ENCODE peak calls at places on chromosome 10, in seven cellular contexts. B is CD8-positive, alpha-beta T cell; U is colonic mucosa; Z is cardiac muscle cell; A is stomach; C is psoas muscle; Y is body of pancreas. P is an unnamed sample.

GRCh38 chr10:784377-784758 is 94.9 kb upstream of the DIP2C start:
- DNase-seq in B (no peak), U (peak), Z (peak), A (peak), C (peak), Y (peak), P (no peak)

GRCh38 chr10:3887885-3888476 is 103.0 kb upstream of the KLF6 start:
- DNase-seq in B (peak), U (no peak), Z (no peak), A (no peak), C (no peak), Y (no peak), P (peak)

GRCh38 chr10:26696786-26697162 is 727 bp upstream of the PDSS1 start:
- DNase-seq in B (no peak), U (no peak), Z (no peak), A (no peak), C (no peak), Y (no peak), P (peak)

GRCh38 chr10:100645111-100645510 is 100.3 kb upstream of the PAX2 start:
- DNase-seq in B (no peak), U (no peak), Z (no peak), A (no peak), C (no peak), Y (no peak), P (no peak)

GRCh38 chr10:113385021-113385975 is 167.6 kb upstream of the HABP2 start:
- DNase-seq in B (peak), U (peak), Z (peak), A (peak), C (peak), Y (peak), P (peak)

GRCh38 chr10:5587151-5588079 is 62.7 kb downstream of the CALML3 start:
- DNase-seq in B (no peak), U (no peak), Z (no peak), A (no peak), C (no peak), Y (no peak), P (no peak)

GRCh38 chr10:43854042-43854441 is 205.4 kb upstream of the ZNF32 start:
- DNase-seq in B (no peak), U (no peak), Z (no peak), A (no peak), C (no peak), Y (no peak), P (no peak)

GRCh38 chr10:112565434-112566053 is 118.5 kb downstream of the VTI1A start:
- DNase-seq in B (no peak), U (peak), Z (peak), A (peak), C (no peak), Y (peak), P (peak)

GRCh38 chr10:110258542-110258941 is 46.2 kb downstream of the SMNDC1 start:
- DNase-seq in B (no peak), U (no peak), Z (no peak), A (no peak), C (no peak), Y (no peak), P (no peak)

GRCh38 chr10:80165173-80165572 is 32.6 kb downstream of the PLAC9 start:
- DNase-seq in B (no peak), U (no peak), Z (peak), A (no peak), C (no peak), Y (no peak), P (peak)

GRCh38 chr10:61600389-61600788 is 62.3 kb upstream of the CABCOCO1 start:
- DNase-seq in B (no peak), U (no peak), Z (no peak), A (no peak), C (no peak), Y (no peak), P (no peak)

GRCh38 chr10:93352638-93353383 is 129.3 kb downstream of the MYOF start:
- DNase-seq in B (no peak), U (no peak), Z (peak), A (no peak), C (no peak), Y (no peak), P (peak)

GRCh38 chr10:61406282-61406681 is 46.9 kb downstream of the TMEM26 start:
- DNase-seq in B (no peak), U (no peak), Z (no peak), A (no peak), C (no peak), Y (no peak), P (no peak)

GRCh38 chr10:34139559-34139958 is 675.5 kb downstream of the PARD3 start:
- DNase-seq in B (no peak), U (no peak), Z (no peak), A (no peak), C (no peak), Y (no peak), P (peak)

GRCh38 chr10:32210306-32211045 is 136.5 kb downstream of the EPC1 start:
- DNase-seq in B (no peak), U (peak), Z (peak), A (no peak), C (no peak), Y (peak), P (peak)
- TF ChIP-seq CTCF in B (no peak), U (peak), Z (peak), A (no peak), C (peak), Y (peak), P (peak)

GRCh38 chr10:69125554-69125953 is 1.6 kb downstream of the VPS26A start:
- DNase-seq in B (no peak), U (no peak), Z (no peak), A (no peak), C (no peak), Y (no peak), P (no peak)
- H3K4me3 ChIP-seq in B (peak), U (peak), Z (peak), A (peak), C (peak), Y (no peak), P (peak)

DNA sequence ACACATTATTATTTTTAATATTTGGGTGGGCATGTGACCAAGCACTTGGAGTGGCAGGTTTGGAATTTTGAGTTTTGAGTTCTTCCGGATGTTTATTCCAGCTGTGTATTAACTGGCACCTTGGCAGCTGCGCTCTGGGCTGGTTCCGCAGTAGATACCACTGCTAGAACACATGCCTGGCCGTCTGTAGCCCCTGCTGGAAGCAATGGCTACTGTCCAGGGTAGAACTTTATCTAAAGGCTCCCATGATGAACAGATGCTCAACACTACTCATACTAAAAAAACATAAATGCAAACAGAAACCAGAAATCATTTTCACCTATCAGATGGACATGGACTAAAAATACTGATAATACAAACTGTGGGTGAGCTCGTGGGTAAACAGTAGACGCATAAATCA is 19.4 kb upstream of the SH3PXD2A start:
- DNase-seq in B (no peak), U (no peak), Z (no peak), A (no peak), C (no peak), Y (no peak), P (no peak)
- TF ChIP-seq CTCF in B (no peak), U (no peak), Z (no peak), A (no peak), C (no peak), Y (no peak), P (no peak)

DNA sequence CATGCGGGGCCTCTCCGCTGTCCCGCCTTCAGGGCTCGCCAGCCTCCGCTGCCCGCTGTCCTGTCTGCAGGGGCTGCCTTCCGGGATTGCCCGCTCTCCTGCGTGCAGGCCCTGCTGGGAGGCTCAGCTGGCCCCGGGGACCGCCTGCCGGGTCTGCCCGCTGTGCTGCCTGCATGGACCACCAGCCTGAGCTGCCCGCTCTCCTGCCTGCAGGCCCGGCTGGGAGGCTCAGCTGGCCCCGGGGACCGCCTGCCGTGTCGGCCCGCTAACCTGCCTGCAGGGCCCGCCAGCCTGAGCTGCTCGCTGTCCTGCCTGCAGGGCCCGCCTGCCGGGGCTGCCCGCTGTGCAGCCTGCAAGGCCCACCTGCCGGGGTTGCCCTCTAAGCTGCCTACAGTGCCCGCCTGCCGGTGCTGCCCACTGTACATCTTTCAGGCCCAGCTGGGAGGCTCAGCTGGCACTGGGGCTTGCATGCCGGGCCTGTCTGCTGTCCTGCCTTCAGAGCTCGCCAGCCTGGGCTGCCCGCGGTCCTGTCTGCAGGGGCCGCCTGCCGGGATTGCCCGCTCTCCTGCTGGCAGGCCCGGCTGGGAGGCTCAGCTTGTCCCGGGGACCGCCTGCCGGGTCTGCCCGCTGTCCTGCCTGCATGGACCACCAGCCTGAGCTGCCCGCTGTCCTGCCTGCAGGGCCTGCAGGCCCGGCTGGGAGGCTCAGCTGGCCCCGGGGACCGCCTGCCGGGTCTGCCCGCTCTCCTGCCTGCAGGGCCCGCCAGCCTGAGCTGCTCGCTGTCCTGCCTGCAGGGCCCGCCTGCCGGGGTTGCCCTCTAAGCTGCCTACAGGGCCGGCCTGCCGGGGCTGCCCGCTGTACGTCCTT is 165.1 kb downstream of the GLRX3 start:
- DNase-seq in B (peak), U (peak), Z (no peak), A (no peak), C (peak), Y (peak), P (no peak)
- H3K4me3 ChIP-seq in B (peak), U (peak), Z (no peak), A (peak), C (peak), Y (no peak), P (peak)

P was measured in bronchial epithelial cell.